ENCODE peak calls at places on chromosomes 3 and 15, in eight cellular contexts. U is K562, Y is mesenchymal stem cell, G is H9, K is MM.1S, H is HCT116, P is OCI-LY7, A is neuronal stem cell. I is an unnamed sample. For H3K9me3 and H3K4me1, the result is how much of the 10 kb centered on the place peaks cover.

GRCh38 chr3:156693166-156693565 is 18.8 kb downstream of the TIPARP start:
- DNase-seq in U (no peak), Y (no peak), G (no peak), K (no peak), H (no peak), P (no peak), A (no peak), I (peak)

GRCh38 chr3:125622381-125622788 is 27.1 kb upstream of the OSBPL11 start:
- DNase-seq in U (no peak), Y (no peak), G (no peak), K (no peak), H (no peak), P (no peak), A (no peak), I (no peak)

GRCh38 chr3:188421151-188421821 is 267.3 kb downstream of the LPP start:
- DNase-seq in U (no peak), Y (peak), G (no peak), K (no peak), H (no peak), P (peak), A (no peak), I (peak)

GRCh38 chr3:14404396-14405119 is 2.2 kb downstream of the SLC6A6 start:
- DNase-seq in U (no peak), Y (no peak), G (no peak), K (no peak), H (no peak), P (peak), A (no peak), I (no peak)

GRCh38 chr3:105610473-105610872 is 243.8 kb downstream of the ALCAM start:
- DNase-seq in U (no peak), Y (no peak), G (no peak), K (no peak), H (no peak), P (no peak), A (no peak), I (no peak)

GRCh38 chr3:77489216-77489615 is 449.3 kb downstream of the ROBO2 start:
- DNase-seq in U (no peak), Y (no peak), G (no peak), K (no peak), H (no peak), P (no peak), A (no peak), I (no peak)

GRCh38 chr3:51706788-51707731 is at the start of gene GRM2:
- DNase-seq in U (peak), Y (peak), G (peak), K (no peak), H (no peak), P (no peak), A (peak), I (peak)

GRCh38 chr3:143098032-143098764 is 21.4 kb upstream of the CHST2 start:
- DNase-seq in U (no peak), Y (peak), G (no peak), K (no peak), H (no peak), P (no peak), A (no peak), I (peak)

GRCh38 chr3:62876064-62876463 is 848 bp upstream of the CADPS start:
- DNase-seq in U (no peak), Y (peak), G (peak), K (peak), H (no peak), P (peak), A (peak), I (peak)

GRCh38 chr3:40719660-40720287 is 195.0 kb downstream of the ZNF621 start:
- DNase-seq in U (peak), Y (no peak), G (peak), K (no peak), H (peak), P (no peak), A (peak), I (peak)

GRCh38 chr15:92533298-92533697 is 122.3 kb downstream of the FAM174B start:
- DNase-seq in U (no peak), Y (no peak), G (no peak), K (no peak), H (no peak), P (no peak), A (no peak), I (no peak)

GRCh38 chr3:169965562-169965961 is 1.0 kb upstream of the SEC62 start:
- DNase-seq in U (no peak), Y (no peak), G (no peak), K (no peak), H (no peak), P (peak), A (no peak), I (no peak)

GRCh38 chr3:177379045-177379444 is 181.8 kb upstream of the TBL1XR1 start:
- DNase-seq in U (no peak), Y (no peak), G (no peak), K (peak), H (no peak), P (peak), A (no peak), I (no peak)

GRCh38 chr3:64187065-64187959 is 38.0 kb downstream of the PRICKLE2 start:
- DNase-seq in U (no peak), Y (peak), G (no peak), K (no peak), H (no peak), P (no peak), A (no peak), I (peak)

GRCh38 chr3:162262145-162262544 is 765.5 kb downstream of the OTOL1 start:
- DNase-seq in U (no peak), Y (no peak), G (no peak), K (no peak), H (no peak), P (no peak), A (no peak), I (peak)

GRCh38 chr3:184679056-184679502 is 32.8 kb downstream of the MAGEF1 start:
- DNase-seq in U (no peak), Y (peak), G (peak), K (no peak), H (no peak), P (no peak), A (peak), I (no peak)

GRCh38 chr3:194715022-194715800 is 29.5 kb downstream of the FAM43A start:
- DNase-seq in U (no peak), Y (peak), G (no peak), K (no peak), H (no peak), P (no peak), A (no peak), I (no peak)

GRCh38 chr3:10419637-10420232 is 85.7 kb downstream of the ATP2B2 start:
- DNase-seq in U (peak), Y (no peak), G (no peak), K (no peak), H (no peak), P (peak), A (no peak), I (peak)

GRCh38 chr15:92163641-92164040 is 230.0 kb upstream of the ST8SIA2 start:
- DNase-seq in U (no peak), Y (no peak), G (peak), K (no peak), H (no peak), P (no peak), A (no peak), I (no peak)

GRCh38 chr3:132399054-132399929 is 18.0 kb upstream of the DNAJC13 start:
- DNase-seq in U (peak), Y (peak), G (peak), K (peak), H (peak), P (peak), A (peak), I (peak)

GRCh38 chr3:125428216-125428830 is 53.2 kb upstream of the ZNF148 start:
- DNase-seq in U (no peak), Y (no peak), G (no peak), K (no peak), H (no peak), P (no peak), A (no peak), I (no peak)

GRCh38 chr15:43285609-43286037 is 18.9 kb upstream of the TGM5 start:
- DNase-seq in U (peak), Y (peak), G (no peak), K (peak), H (peak), P (peak), A (peak), I (peak)

GRCh38 chr15:25734680-25735355 is 128.3 kb downstream of the ATP10A start:
- DNase-seq in U (no peak), Y (no peak), G (no peak), K (no peak), H (no peak), P (no peak), A (no peak), I (no peak)
- H3K9me3 ChIP-seq in U (under half), Y (under half), G (under half), K (under half), H (under half), P (under half), A (under half), I (under half)

GRCh38 chr3:49707113-49707480 is 12.4 kb downstream of the AMIGO3 start:
- DNase-seq in U (no peak), Y (no peak), G (no peak), K (no peak), H (no peak), P (no peak), A (no peak), I (no peak)
- H3K4me2 ChIP-seq in U (no peak), Y (no peak), G (no peak), K (no peak), H (no peak), P (no peak), A (no peak), I (no peak)

DNA sequence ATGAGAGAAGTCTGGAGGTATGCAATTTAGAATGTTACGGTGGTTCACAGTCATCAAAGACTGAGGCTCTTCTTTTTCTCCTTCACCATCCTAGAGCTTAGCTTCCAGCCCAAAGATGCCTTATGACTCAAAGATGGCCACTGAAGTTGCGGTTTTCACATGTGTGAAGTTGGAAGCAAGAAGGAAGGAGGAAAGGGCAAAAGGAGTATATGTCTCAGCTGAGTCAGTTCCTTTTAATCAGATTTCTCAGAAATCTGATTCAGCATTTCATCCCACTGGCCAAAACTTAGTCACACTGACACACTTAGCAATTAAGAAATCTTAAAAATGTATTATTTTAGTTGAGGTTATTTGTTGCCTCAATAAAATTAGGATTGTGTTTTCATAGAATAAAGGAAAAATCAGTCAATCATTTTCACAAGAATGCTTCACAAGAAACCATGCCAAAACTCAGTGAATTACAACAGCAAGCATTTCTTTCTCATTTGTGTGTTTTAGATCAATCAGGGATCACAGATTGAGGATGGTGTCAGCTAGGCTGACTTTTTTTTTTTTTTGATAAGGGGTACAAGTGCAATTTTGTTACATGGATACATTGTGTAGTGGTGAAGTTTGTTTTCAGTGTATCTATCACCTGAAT is 211.1 kb upstream of the GADL1 start:
- DNase-seq in U (no peak), Y (peak), G (no peak), K (no peak), H (no peak), P (no peak), A (no peak), I (peak)
- H3K4me1 ChIP-seq in U (under half), Y (under half), G (under half), K (under half), H (under half), P (under half), A (under half), I (under half)

GRCh38 chr3:44729384-44729910 is at the start of gene ZNF501:
- DNase-seq in U (peak), Y (peak), G (peak), K (peak), H (no peak), P (peak), A (peak), I (peak)
- H3K9me3 ChIP-seq in U (under half), Y (half or more), G (half or more), K (under half), H (under half), P (under half), A (under half), I (under half)

GRCh38 chr15:89217686-89218376 is 3.5 kb downstream of the RLBP1 start:
- DNase-seq in U (no peak), Y (no peak), G (no peak), K (no peak), H (no peak), P (no peak), A (no peak), I (no peak)

GRCh38 chr15:89215627-89216026 is 5.8 kb downstream of the RLBP1 start:
- DNase-seq in U (no peak), Y (no peak), G (no peak), K (no peak), H (no peak), P (no peak), A (no peak), I (no peak)

GRCh38 chr15:89217031-89217430 is 4.3 kb downstream of the RLBP1 start:
- DNase-seq in U (no peak), Y (no peak), G (no peak), K (no peak), H (no peak), P (no peak), A (no peak), I (no peak)

GRCh38 chr15:89221543-89221942 is at the start of gene RLBP1:
- DNase-seq in U (no peak), Y (no peak), G (peak), K (no peak), H (no peak), P (no peak), A (no peak), I (peak)

GRCh38 chr15:89218531-89218930 is 2.8 kb downstream of the RLBP1 start:
- DNase-seq in U (no peak), Y (no peak), G (no peak), K (no peak), H (no peak), P (no peak), A (no peak), I (no peak)
- H3K4me2 ChIP-seq in U (no peak), Y (no peak), G (no peak), K (no peak), H (no peak), P (no peak), A (no peak), I (no peak)

I was measured in fibroblast of lung.